ENCODE peak calls at places on chromosomes 6 and 20, in eight cellular contexts. C is cardiac muscle cell, D is psoas muscle, E is fibroblast of lung, R is endodermal cell, Q is esophagus muscularis mucosa, W is transverse colon, S is left ventricle myocardium inferior. L is an unnamed sample. For H3K27me3, the result is how much of the 10 kb centered on the place peaks cover.

GRCh38 chr6:169093121-169093723 is 160.4 kb downstream of the THBS2 start:
- DNase-seq in Q (peak), D (no peak), R (no peak), S (no peak), C (no peak), E (no peak), W (no peak), L (no peak)

GRCh38 chr6:19664050-19664449 is 173.1 kb upstream of the ID4 start:
- DNase-seq in D (no peak), C (no peak), W (no peak), R (no peak), E (no peak), Q (no peak), S (no peak), L (no peak)

GRCh38 chr20:54622338-54623280 is 147.2 kb downstream of the DOK5 start:
- DNase-seq in S (no peak), E (peak), C (peak), D (no peak), Q (no peak), W (no peak), R (no peak), L (no peak)

GRCh38 chr6:66568271-66568670 is 861.2 kb upstream of the EYS start:
- DNase-seq in W (no peak), S (no peak), D (no peak), R (peak), E (no peak), C (no peak), Q (no peak), L (no peak)

GRCh38 chr6:129211626-129212025 is 328.7 kb downstream of the LAMA2 start:
- DNase-seq in C (no peak), W (no peak), E (no peak), S (no peak), D (no peak), R (no peak), Q (no peak), L (no peak)

GRCh38 chr6:81938991-81939773 is 186.7 kb upstream of the TENT5A start:
- DNase-seq in Q (no peak), S (no peak), R (no peak), C (peak), W (no peak), E (peak), D (no peak), L (no peak)

GRCh38 chr20:8722277-8722928 is 346.5 kb upstream of the PLCB4 start:
- DNase-seq in S (no peak), Q (no peak), W (peak), C (peak), R (peak), D (no peak), E (peak), L (no peak)

GRCh38 chr20:36542019-36542488 is 735 bp downstream of the MYL9 start:
- DNase-seq in C (peak), Q (no peak), S (no peak), D (peak), E (peak), R (peak), W (peak), L (no peak)

GRCh38 chr6:119249319-119249718 is 100.2 kb downstream of the MAN1A1 start:
- DNase-seq in S (no peak), R (no peak), E (no peak), Q (no peak), C (no peak), D (no peak), W (no peak), L (no peak)

GRCh38 chr20:326645-327031 is 1.3 kb downstream of the SOX12 start:
- DNase-seq in E (peak), D (peak), W (peak), Q (no peak), R (peak), C (peak), S (peak), L (peak)

GRCh38 chr6:11761744-11762620 is 16.6 kb downstream of the ADTRP start:
- DNase-seq in Q (no peak), C (no peak), W (peak), R (no peak), S (no peak), E (no peak), D (no peak), L (no peak)

GRCh38 chr6:27755768-27756167 is 156.4 kb downstream of the OR2B2 start:
- DNase-seq in W (no peak), D (no peak), E (no peak), C (no peak), R (no peak), Q (no peak), S (no peak), L (no peak)

GRCh38 chr6:30922447-30922852 is 8.4 kb downstream of the VARS2 start:
- DNase-seq in C (no peak), R (peak), Q (no peak), S (no peak), D (no peak), E (no peak), W (no peak), L (no peak)

GRCh38 chr6:34986845-34987246 is 97.8 kb downstream of the ANKS1A start:
- DNase-seq in R (peak), S (peak), C (peak), D (peak), Q (no peak), E (peak), W (peak), L (no peak)

GRCh38 chr6:128124713-128125112 is 223.9 kb upstream of the THEMIS start:
- DNase-seq in D (no peak), S (no peak), Q (no peak), C (peak), E (peak), W (no peak), R (no peak), L (no peak)

GRCh38 chr20:17625246-17626051 is 55.6 kb downstream of the DSTN start:
- DNase-seq in D (peak), Q (no peak), R (no peak), W (no peak), E (no peak), S (peak), C (no peak), L (no peak)

GRCh38 chr20:15924556-15924955 is 648.7 kb downstream of the KIF16B start:
- DNase-seq in C (no peak), E (no peak), R (no peak), Q (no peak), S (no peak), W (no peak), D (no peak), L (no peak)

GRCh38 chr20:41011551-41012067 is 17.0 kb upstream of the TOP1 start:
- DNase-seq in W (peak), E (no peak), Q (no peak), C (no peak), D (no peak), S (no peak), R (no peak), L (peak)

GRCh38 chr6:28531479-28532128 is 5.9 kb downstream of the GPX5 start:
- DNase-seq in C (no peak), W (no peak), E (no peak), S (no peak), Q (peak), R (peak), D (no peak), L (no peak)

GRCh38 chr6:26592649-26593048 is 4.1 kb upstream of the ABT1 start:
- DNase-seq in R (no peak), Q (no peak), W (no peak), E (no peak), D (no peak), S (no peak), C (peak), L (no peak)

GRCh38 chr6:35586542-35586941 is 73.8 kb upstream of the TULP1 start:
- DNase-seq in Q (no peak), R (no peak), E (no peak), C (no peak), D (no peak), W (no peak), S (no peak), L (no peak)

GRCh38 chr6:156279306-156279969 is 497.7 kb upstream of the ARID1B start:
- DNase-seq in W (peak), Q (no peak), D (no peak), S (no peak), C (no peak), E (no peak), R (no peak), L (peak)

GRCh38 chr20:58851221-58851968 is 693 bp upstream of the GNAS-AS1 start:
- DNase-seq in C (peak), Q (no peak), D (no peak), E (no peak), W (no peak), R (peak), S (no peak), L (peak)

GRCh38 chr20:36269507-36269906 is 33.2 kb downstream of the AAR2 start:
- DNase-seq in W (no peak), E (no peak), Q (no peak), D (no peak), R (no peak), S (no peak), C (no peak), L (no peak)

GRCh38 chr6:25199544-25199943 is 79.6 kb upstream of the CARMIL1 start:
- DNase-seq in Q (no peak), W (no peak), C (no peak), S (no peak), D (no peak), E (no peak), R (no peak), L (no peak)

GRCh38 chr20:46118481-46119020 is 437 bp downstream of the CD40 start:
- DNase-seq in D (peak), Q (no peak), E (no peak), S (peak), W (peak), R (peak), C (peak), L (peak)

GRCh38 chr6:148316308-148316707 is 26.3 kb upstream of the SASH1 start:
- DNase-seq in R (no peak), S (peak), E (no peak), Q (no peak), W (no peak), D (no peak), C (no peak), L (no peak)

GRCh38 chr6:22349051-22349450 is 52.2 kb upstream of the PRL start:
- DNase-seq in R (peak), S (no peak), E (no peak), W (no peak), C (no peak), Q (peak), D (no peak), L (no peak)

GRCh38 chr20:4918473-4918872 is 82.8 kb downstream of the SLC23A2 start:
- DNase-seq in S (no peak), R (no peak), D (no peak), E (no peak), C (no peak), W (peak), Q (no peak), L (no peak)

GRCh38 chr6:110039364-110039995 is 61.4 kb downstream of the GPR6 start:
- DNase-seq in Q (peak), S (peak), D (peak), R (peak), C (peak), E (peak), W (peak), L (peak)

GRCh38 chr20:42204261-42204660 is 586.1 kb upstream of the CHD6 start:
- DNase-seq in Q (no peak), C (no peak), W (no peak), R (peak), D (no peak), S (no peak), E (no peak), L (no peak)

GRCh38 chr6:122180132-122180531 is 219.3 kb upstream of the HSF2 start:
- DNase-seq in W (no peak), C (peak), D (no peak), Q (no peak), R (no peak), E (peak), S (no peak), L (no peak)

GRCh38 chr20:61737346-61737745 is 328.3 kb downstream of the TAF4 start:
- DNase-seq in R (no peak), S (no peak), C (no peak), E (no peak), Q (no peak), D (no peak), W (no peak), L (no peak)

GRCh38 chr20:61735503-61735785 is 330.2 kb downstream of the TAF4 start:
- DNase-seq in E (no peak), S (no peak), Q (no peak), D (no peak), R (no peak), C (no peak), W (no peak), L (no peak)

GRCh38 chr20:61736751-61737310 is 328.9 kb downstream of the TAF4 start:
- DNase-seq in C (no peak), R (no peak), S (no peak), W (no peak), Q (no peak), D (no peak), E (no peak), L (no peak)

GRCh38 chr20:61734733-61735502 is 330.8 kb downstream of the TAF4 start:
- DNase-seq in Q (no peak), D (no peak), S (no peak), R (no peak), C (no peak), E (no peak), W (no peak), L (no peak)

DNA sequence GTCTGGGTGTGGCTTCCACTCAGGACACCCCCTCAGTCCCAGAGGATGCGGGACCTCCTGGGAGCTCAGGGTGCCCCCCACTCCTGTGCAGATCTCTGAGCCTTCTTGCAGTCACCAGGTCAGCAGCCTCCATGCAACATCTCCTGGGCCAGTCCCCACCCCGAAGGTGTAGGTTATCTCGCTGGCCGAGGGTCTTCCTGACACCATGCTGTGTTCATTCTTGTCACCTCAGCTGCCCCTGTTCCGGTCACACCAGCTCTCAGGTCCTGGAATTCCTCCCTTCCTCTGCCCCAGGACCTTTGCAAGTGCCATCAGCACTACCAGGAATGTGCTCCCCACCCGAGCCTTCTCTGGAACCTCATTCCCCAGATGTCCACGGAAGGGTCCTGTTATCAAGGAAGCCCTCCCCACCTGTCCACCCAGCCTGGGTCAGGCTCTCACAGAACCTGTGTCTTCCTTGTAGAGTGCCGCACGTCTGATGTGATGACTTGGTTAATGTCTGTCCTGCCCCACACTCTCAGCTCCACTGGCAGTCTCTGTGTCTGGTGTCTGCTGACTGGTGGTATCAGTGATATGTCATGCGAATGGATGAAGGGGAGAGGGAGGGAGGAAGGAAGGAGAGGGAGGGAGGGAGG is 329.6 kb downstream of the TAF4 start:
- DNase-seq in E (no peak), C (no peak), R (no peak), W (no peak), D (no peak), Q (no peak), S (no peak), L (no peak)
- TF ChIP-seq CTCF in E (no peak), C (no peak), R (no peak), W (no peak), D (no peak), Q (no peak), S (no peak), L (no peak)

DNA sequence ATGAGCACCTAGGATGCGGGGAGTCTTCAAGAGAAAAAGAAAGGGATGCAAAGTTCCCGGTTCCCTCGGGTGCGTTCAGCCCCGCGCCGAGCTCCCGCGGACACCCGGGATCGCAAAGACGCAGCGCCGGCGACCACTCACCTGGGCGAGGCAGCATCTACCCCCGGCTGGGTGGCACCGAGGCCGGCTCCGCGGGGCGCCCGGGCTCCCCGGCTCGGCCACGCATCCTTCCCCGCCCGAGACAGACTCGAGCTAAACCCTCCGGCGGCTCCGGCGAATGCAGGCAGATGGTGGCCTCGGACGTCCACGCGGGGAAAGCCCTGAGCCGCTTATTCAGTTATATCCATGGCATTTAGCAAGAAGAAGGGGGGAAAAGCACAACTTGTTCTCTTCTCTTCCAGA is 363 bp downstream of the LRFN2 start:
- DNase-seq in D (no peak), R (peak), Q (no peak), C (no peak), W (no peak), S (no peak), E (no peak), L (no peak)
- H3K4me3 ChIP-seq in D (peak), R (peak), Q (peak), C (peak), W (peak), S (peak), E (peak), L (no peak)

GRCh38 chr20:62040933-62041332 is 24.7 kb downstream of the TAF4 start:
- DNase-seq in Q (no peak), C (no peak), W (no peak), D (no peak), E (no peak), R (no peak), S (peak), L (no peak)

GRCh38 chr20:62042025-62042820 is 23.5 kb downstream of the TAF4 start:
- DNase-seq in D (no peak), S (peak), C (no peak), R (no peak), Q (no peak), E (no peak), W (no peak), L (no peak)

GRCh38 chr20:62039738-62040137 is 25.9 kb downstream of the TAF4 start:
- DNase-seq in D (no peak), W (no peak), Q (no peak), E (no peak), C (no peak), S (no peak), R (no peak), L (no peak)

GRCh38 chr20:62043131-62043914 is 22.4 kb downstream of the TAF4 start:
- DNase-seq in W (no peak), Q (no peak), E (peak), C (peak), S (peak), R (no peak), D (no peak), L (no peak)

GRCh38 chr20:62040381-62040922 is 25.2 kb downstream of the TAF4 start:
- DNase-seq in S (peak), R (no peak), D (no peak), C (no peak), Q (no peak), W (no peak), E (no peak), L (no peak)
- H3K27me3 ChIP-seq in S (under half), R (under half), D (under half), C (under half), Q (under half), W (under half), E (under half), L (under half)

GRCh38 chr20:12358655-12359009 is 440.9 kb downstream of the BTBD3 start:
- DNase-seq in E (no peak), S (no peak), W (no peak), D (no peak), C (peak), R (no peak), Q (no peak), L (no peak)
- TF ChIP-seq CTCF in E (no peak), S (no peak), W (no peak), D (no peak), C (peak), R (no peak), Q (no peak), L (no peak)

GRCh38 chr6:33320315-33321181 is 3.0 kb upstream of the ZBTB22 start:
- DNase-seq in R (no peak), W (peak), S (peak), C (peak), E (peak), Q (no peak), D (peak), L (no peak)
- H3K4me3 ChIP-seq in R (peak), W (no peak), S (peak), C (no peak), E (peak), Q (no peak), D (peak), L (no peak)

DNA sequence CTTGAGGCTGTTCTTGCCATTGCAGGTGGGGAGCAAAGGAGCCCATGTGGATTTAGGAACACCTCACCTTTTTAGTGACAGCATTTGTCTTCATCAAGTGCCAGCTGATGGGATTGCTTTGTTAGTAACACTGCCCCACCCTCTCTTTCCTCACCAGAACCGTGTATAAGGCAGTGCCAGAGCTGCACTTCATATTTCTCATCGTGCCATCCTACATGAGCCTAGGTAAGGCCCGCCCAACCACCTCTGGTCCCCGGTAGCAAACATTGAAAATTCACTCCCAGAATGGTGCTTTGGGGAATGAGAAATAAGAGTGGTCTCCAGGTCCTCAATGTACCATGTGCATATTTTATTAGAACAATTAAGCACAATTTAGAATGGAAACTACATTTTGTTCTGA is 22.7 kb downstream of the CFAP61 start:
- DNase-seq in R (no peak), Q (no peak), E (no peak), D (no peak), W (no peak), C (no peak), S (no peak), L (no peak)
- H3K27me3 ChIP-seq in R (under half), Q (under half), E (under half), D (under half), W (under half), C (under half), S (under half), L (under half)

GRCh38 chr6:131654326-131654725 is 17.2 kb downstream of the ENPP3 start:
- DNase-seq in W (no peak), Q (no peak), E (no peak), S (no peak), D (no peak), C (no peak), R (no peak), L (no peak)
- TF ChIP-seq CTCF in W (no peak), Q (no peak), E (no peak), S (no peak), D (no peak), C (no peak), R (no peak), L (no peak)

GRCh38 chr6:162082520-162082919 is 645.0 kb downstream of the PRKN start:
- DNase-seq in W (no peak), S (no peak), C (no peak), Q (no peak), E (no peak), R (no peak), D (no peak), L (no peak)

GRCh38 chr6:162078667-162079066 is 648.9 kb downstream of the PRKN start:
- DNase-seq in W (no peak), E (no peak), R (no peak), Q (no peak), S (no peak), D (no peak), C (no peak), L (no peak)

GRCh38 chr6:162076816-162077215 is 650.8 kb downstream of the PRKN start:
- DNase-seq in S (no peak), D (no peak), R (no peak), C (no peak), W (no peak), E (no peak), Q (no peak), L (no peak)

GRCh38 chr6:162074641-162075040 is 652.9 kb downstream of the PRKN start:
- DNase-seq in D (no peak), R (no peak), S (no peak), Q (no peak), W (no peak), E (no peak), C (no peak), L (no peak)

GRCh38 chr6:162078126-162078525 is 649.4 kb downstream of the PRKN start:
- DNase-seq in W (no peak), D (no peak), R (no peak), S (no peak), C (no peak), Q (no peak), E (no peak), L (no peak)
- H3K4me3 ChIP-seq in W (no peak), D (no peak), R (no peak), S (no peak), C (no peak), Q (no peak), E (no peak), L (no peak)

L was measured in GM06990.